ENCODE peak calls at places on chromosomes 4 and X, in seven cellular contexts. One of them, this sample, is unnamed.

GRCh38 chr4:11497212-11497806 is 68.6 kb upstream of the HS3ST1 start:
- DNase-seq in hepatic stellate cell: no peak
- DNase-seq in lower lobe of right lung: no peak
- DNase-seq in aorta: no peak
- DNase-seq in pancreas: no peak
- DNase-seq in activated CD8-positive, alpha-beta T cell treated with anti-CD3 and anti-CD28 coated beads, Interleukin-2, amount 10 ng/mL, durations not matched to agents 7 days and 5 days: peak; percentile 29
- DNase-seq in stimulated activated CD4-positive, alpha-beta T cell treated with anti-CD3 and anti-CD28 coated beads, TNF-alpha, amount 100 ng/mL, for 1 hour: no peak
- DNase-seq in this sample: no peak

GRCh38 chrX:108456971-108457477 is 17.4 kb downstream of the COL4A5 start:
- DNase-seq in lower lobe of right lung: no peak
- DNase-seq in pancreas: no peak
- DNase-seq in stimulated activated CD4-positive, alpha-beta T cell treated with anti-CD3 and anti-CD28 coated beads, TNF-alpha, amount 100 ng/mL, for 1 hour: no peak
- DNase-seq in hepatic stellate cell: no peak
- DNase-seq in aorta: no peak
- DNase-seq in activated CD8-positive, alpha-beta T cell treated with anti-CD3 and anti-CD28 coated beads, Interleukin-2, amount 10 ng/mL, durations not matched to agents 7 days and 5 days: no peak
- DNase-seq in this sample: no peak

GRCh38 chr4:86306816-86307215 is 53.0 kb downstream of the MAPK10 start:
- DNase-seq in activated CD8-positive, alpha-beta T cell treated with anti-CD3 and anti-CD28 coated beads, Interleukin-2, amount 10 ng/mL, durations not matched to agents 7 days and 5 days: no peak
- DNase-seq in pancreas: no peak
- DNase-seq in stimulated activated CD4-positive, alpha-beta T cell treated with anti-CD3 and anti-CD28 coated beads, TNF-alpha, amount 100 ng/mL, for 1 hour: no peak
- DNase-seq in hepatic stellate cell: no peak
- DNase-seq in aorta: no peak
- DNase-seq in lower lobe of right lung: no peak
- DNase-seq in this sample: no peak

GRCh38 chr4:1172228-1172851 is at the start of gene SPON2:
- DNase-seq in activated CD8-positive, alpha-beta T cell treated with anti-CD3 and anti-CD28 coated beads, Interleukin-2, amount 10 ng/mL, durations not matched to agents 7 days and 5 days: peak; percentile 18
- DNase-seq in pancreas: no peak
- DNase-seq in lower lobe of right lung: no peak
- DNase-seq in stimulated activated CD4-positive, alpha-beta T cell treated with anti-CD3 and anti-CD28 coated beads, TNF-alpha, amount 100 ng/mL, for 1 hour: no peak
- DNase-seq in aorta: peak; percentile 78
- DNase-seq in hepatic stellate cell: peak; percentile 55
- DNase-seq in this sample: no peak

GRCh38 chr4:152614337-152614736 is 65.5 kb downstream of the TMEM154 start:
- DNase-seq in lower lobe of right lung: peak; percentile 65
- DNase-seq in pancreas: no peak
- DNase-seq in stimulated activated CD4-positive, alpha-beta T cell treated with anti-CD3 and anti-CD28 coated beads, TNF-alpha, amount 100 ng/mL, for 1 hour: no peak
- DNase-seq in hepatic stellate cell: no peak
- DNase-seq in activated CD8-positive, alpha-beta T cell treated with anti-CD3 and anti-CD28 coated beads, Interleukin-2, amount 10 ng/mL, durations not matched to agents 7 days and 5 days: no peak
- DNase-seq in aorta: no peak
- DNase-seq in this sample: no peak

GRCh38 chr4:83552085-83552484 is 16.2 kb downstream of the GPAT3 start:
- DNase-seq in activated CD8-positive, alpha-beta T cell treated with anti-CD3 and anti-CD28 coated beads, Interleukin-2, amount 10 ng/mL, durations not matched to agents 7 days and 5 days: no peak
- DNase-seq in hepatic stellate cell: peak; percentile 21
- DNase-seq in pancreas: no peak
- DNase-seq in stimulated activated CD4-positive, alpha-beta T cell treated with anti-CD3 and anti-CD28 coated beads, TNF-alpha, amount 100 ng/mL, for 1 hour: no peak
- DNase-seq in aorta: no peak
- DNase-seq in lower lobe of right lung: no peak
- DNase-seq in this sample: no peak

GRCh38 chrX:41421071-41421729 is 25.9 kb upstream of the NYX start:
- DNase-seq in activated CD8-positive, alpha-beta T cell treated with anti-CD3 and anti-CD28 coated beads, Interleukin-2, amount 10 ng/mL, durations not matched to agents 7 days and 5 days: no peak
- DNase-seq in stimulated activated CD4-positive, alpha-beta T cell treated with anti-CD3 and anti-CD28 coated beads, TNF-alpha, amount 100 ng/mL, for 1 hour: no peak
- DNase-seq in pancreas: no peak
- DNase-seq in aorta: no peak
- DNase-seq in lower lobe of right lung: no peak
- DNase-seq in hepatic stellate cell: no peak
- DNase-seq in this sample: no peak

GRCh38 chr4:185830263-185830994 is 18.4 kb upstream of the SORBS2 start:
- DNase-seq in aorta: no peak
- DNase-seq in hepatic stellate cell: no peak
- DNase-seq in stimulated activated CD4-positive, alpha-beta T cell treated with anti-CD3 and anti-CD28 coated beads, TNF-alpha, amount 100 ng/mL, for 1 hour: no peak
- DNase-seq in lower lobe of right lung: no peak
- DNase-seq in pancreas: peak; percentile 48
- DNase-seq in activated CD8-positive, alpha-beta T cell treated with anti-CD3 and anti-CD28 coated beads, Interleukin-2, amount 10 ng/mL, durations not matched to agents 7 days and 5 days: no peak
- DNase-seq in this sample: no peak

GRCh38 chr4:110962616-110963015 is 339.7 kb upstream of the PITX2 start:
- DNase-seq in stimulated activated CD4-positive, alpha-beta T cell treated with anti-CD3 and anti-CD28 coated beads, TNF-alpha, amount 100 ng/mL, for 1 hour: no peak
- DNase-seq in pancreas: no peak
- DNase-seq in hepatic stellate cell: no peak
- DNase-seq in aorta: no peak
- DNase-seq in activated CD8-positive, alpha-beta T cell treated with anti-CD3 and anti-CD28 coated beads, Interleukin-2, amount 10 ng/mL, durations not matched to agents 7 days and 5 days: no peak
- DNase-seq in lower lobe of right lung: no peak
- DNase-seq in this sample: no peak

This sample was measured in Jurkat, Clone E6-1.